ENCODE peak calls at places on chromosomes 12 and 14, in four cellular contexts. N is effector CD4-positive, alpha-beta T cell; L is BE2C; F is AG04450. I is an unnamed sample.

GRCh38 chr12:130983328-130984017 is 29.8 kb downstream of the ADGRD1 start:
- DNase-seq in N (no peak), L (no peak), F (no peak), I (no peak)

GRCh38 chr12:93908846-93909592 is 231.8 kb downstream of the CRADD start:
- DNase-seq in N (no peak), L (no peak), F (no peak), I (no peak)

GRCh38 chr12:66960704-66961690 is 282.1 kb upstream of the GRIP1 start:
- DNase-seq in N (no peak), L (no peak), F (no peak), I (no peak)

GRCh38 chr14:35366521-35366976 is 38.0 kb downstream of the NFKBIA start:
- DNase-seq in N (no peak), L (no peak), F (no peak), I (no peak)

GRCh38 chr14:94675036-94675435 is 62.8 kb downstream of the SERPINA3 start:
- DNase-seq in N (no peak), L (no peak), F (no peak), I (no peak)

GRCh38 chr12:57483466-57483865 is 3.8 kb upstream of the ARHGAP9 start:
- DNase-seq in N (no peak), L (no peak), F (no peak), I (no peak)

GRCh38 chr12:116365606-116366455 is 88.3 kb upstream of the MED13L start:
- DNase-seq in N (no peak), L (no peak), F (no peak), I (no peak)

GRCh38 chr12:65532162-65532561 is 253.7 kb downstream of the MSRB3 start:
- DNase-seq in N (no peak), L (no peak), F (no peak), I (peak; percentile 84)

GRCh38 chr12:55929306-55929791 is 1.6 kb upstream of the DGKA start:
- DNase-seq in N (peak; percentile 83), L (no peak), F (no peak), I (no peak)

GRCh38 chr14:27205036-27205435 is 607.2 kb upstream of the NOVA1 start:
- DNase-seq in N (no peak), L (no peak), F (no peak), I (no peak)

GRCh38 chr14:24840204-24840893 is 206.4 kb upstream of the GZMB start:
- DNase-seq in N (no peak), L (no peak), F (no peak), I (no peak)

GRCh38 chr12:47729233-47729632 is 3.9 kb upstream of the ENDOU start:
- DNase-seq in N (no peak), L (no peak), F (no peak), I (peak; percentile 17)

GRCh38 chr14:81435578-81436295 is 35.6 kb upstream of the STON2 start:
- DNase-seq in N (no peak), L (peak; percentile 61), F (no peak), I (peak; percentile 4)

GRCh38 chr12:6044082-6044481 is 80.4 kb downstream of the VWF start:
- DNase-seq in N (no peak), L (peak; percentile 79), F (no peak), I (no peak)

GRCh38 chr12:58419905-58420304 is 478.5 kb downstream of the ATP23 start:
- DNase-seq in N (no peak), L (no peak), F (no peak), I (no peak)

GRCh38 chr12:132784580-132784979 is 22.9 kb upstream of the ANKLE2 start:
- DNase-seq in N (no peak), L (no peak), F (no peak), I (no peak)

GRCh38 chr14:77623201-77623600 is 6.8 kb upstream of the SPTLC2 start:
- DNase-seq in N (no peak), L (no peak), F (no peak), I (no peak)

GRCh38 chr12:114096461-114096860 is 130.3 kb upstream of the RBM19 start:
- DNase-seq in N (no peak), L (no peak), F (no peak), I (no peak)

GRCh38 chr12:116881325-116881866 is at the start of gene HRK:
- DNase-seq in N (no peak), L (peak; percentile 45), F (no peak), I (no peak)

GRCh38 chr12:108306014-108306501 is 33.1 kb downstream of the CMKLR1 start:
- DNase-seq in N (no peak), L (no peak), F (no peak), I (peak; percentile 24)

GRCh38 chr14:38121280-38121679 is 86.4 kb upstream of the SSTR1 start:
- DNase-seq in N (no peak), L (no peak), F (no peak), I (no peak)

GRCh38 chr12:52156310-52156709 is 35.5 kb downstream of the KRT80 start:
- DNase-seq in N (no peak), L (no peak), F (no peak), I (no peak)

GRCh38 chr12:45050751-45051489 is at the start of gene DBX2:
- DNase-seq in N (no peak), L (no peak), F (no peak), I (no peak)

GRCh38 chr12:31558521-31558920 is 32.4 kb downstream of the DENND5B start:
- DNase-seq in N (no peak), L (no peak), F (peak; percentile 26), I (no peak)

GRCh38 chr12:107983871-107984480 is 145.1 kb upstream of the WSCD2 start:
- DNase-seq in N (no peak), L (no peak), F (no peak), I (no peak)

GRCh38 chr12:109020750-109021380 is at the start of gene SVOP:
- DNase-seq in N (no peak), L (peak; percentile 91), F (peak; percentile 47), I (peak; percentile 34)

GRCh38 chr12:13661005-13661887 is 320.2 kb downstream of the GRIN2B start:
- DNase-seq in N (no peak), L (peak; percentile 53), F (peak; percentile 3), I (peak; percentile 35)

GRCh38 chr14:103530390-103530789 is 1.4 kb downstream of the TRMT61A start:
- DNase-seq in N (no peak), L (no peak), F (no peak), I (no peak)

GRCh38 chr12:93375906-93376305 is 1.8 kb upstream of the NUDT4 start:
- DNase-seq in N (no peak), L (no peak), F (no peak), I (no peak)

GRCh38 chr14:97417331-97417730 is 620.1 kb downstream of the VRK1 start:
- DNase-seq in N (no peak), L (no peak), F (no peak), I (no peak)

GRCh38 chr14:58639842-58640484 is 2.2 kb downstream of the DACT1 start:
- DNase-seq in N (no peak), L (peak; percentile 50), F (peak; percentile 49), I (peak; percentile 82)

GRCh38 chr12:95473440-95473946 is 459 bp upstream of the METAP2 start:
- DNase-seq in N (peak; percentile 16), L (peak; percentile 25), F (no peak), I (peak; percentile 4)